ENCODE peak calls at places on chromosome 13, in nine cellular contexts. R is K562, D is mucosa of descending colon, H is Peyer's patch, C is left lung, Y is WERI-Rb-1, E is ovary, Z is Panc1, S is ascending aorta. O is an unnamed sample.

GRCh38 chr13:106038752-106039151 is 496.7 kb downstream of the EFNB2 start:
- DNase-seq in R (no peak), D (no peak), H (no peak), C (no peak), Y (no peak), E (no peak), Z (no peak), S (no peak), O (peak; percentile 59)

GRCh38 chr13:25352230-25352629 is 19.5 kb upstream of the ATP8A2 start:
- DNase-seq in R (peak; percentile 81), D (no peak), H (no peak), C (no peak), Y (no peak), E (no peak), Z (no peak), S (no peak), O (no peak)

GRCh38 chr13:75647126-75647784 is 11.1 kb downstream of the LMO7 start:
- DNase-seq in R (no peak), D (no peak), H (no peak), C (no peak), Y (no peak), E (no peak), Z (no peak), S (no peak), O (no peak)

GRCh38 chr13:21075303-21076264 is 14.2 kb upstream of the LATS2 start:
- DNase-seq in R (no peak), D (no peak), H (no peak), C (peak; percentile 91), Y (no peak), E (peak; percentile 60), Z (no peak), S (peak; percentile 74), O (no peak)

GRCh38 chr13:80011448-80012212 is 329.3 kb downstream of the SPRY2 start:
- DNase-seq in R (no peak), D (no peak), H (no peak), C (no peak), Y (no peak), E (no peak), Z (no peak), S (no peak), O (no peak)

GRCh38 chr13:56907766-56908165 is 233.0 kb upstream of the PRR20A start:
- DNase-seq in R (no peak), D (no peak), H (no peak), C (no peak), Y (no peak), E (no peak), Z (no peak), S (no peak), O (no peak)

GRCh38 chr13:84985860-84986259 is 813.4 kb downstream of the SLITRK6 start:
- DNase-seq in R (no peak), D (no peak), H (no peak), C (no peak), Y (peak; percentile 46), E (no peak), Z (no peak), S (no peak), O (no peak)

GRCh38 chr13:90562388-90562787 is 785.1 kb upstream of the MIR17HG start:
- DNase-seq in R (no peak), D (no peak), H (no peak), C (no peak), Y (no peak), E (no peak), Z (no peak), S (no peak), O (no peak)

GRCh38 chr13:91544723-91545122 is 146.3 kb downstream of the GPC5 start:
- DNase-seq in R (peak; percentile 60), D (no peak), H (no peak), C (no peak), Y (no peak), E (no peak), Z (no peak), S (no peak), O (no peak)

GRCh38 chr13:106432636-106433035 is 102.8 kb downstream of the EFNB2 start:
- DNase-seq in R (no peak), D (no peak), H (no peak), C (no peak), Y (no peak), E (no peak), Z (no peak), S (no peak), O (no peak)

GRCh38 chr13:49140910-49141611 is 79.1 kb upstream of the MLNR start:
- DNase-seq in R (no peak), D (no peak), H (no peak), C (no peak), Y (no peak), E (no peak), Z (no peak), S (no peak), O (no peak)

GRCh38 chr13:67369895-67370660 is 139.9 kb upstream of the PCDH9 start:
- DNase-seq in R (no peak), D (no peak), H (no peak), C (no peak), Y (no peak), E (no peak), Z (no peak), S (no peak), O (peak; percentile 41)

GRCh38 chr13:106373989-106374572 is 161.4 kb downstream of the EFNB2 start:
- DNase-seq in R (no peak), D (no peak), H (no peak), C (no peak), Y (peak; percentile 80), E (no peak), Z (no peak), S (no peak), O (no peak)

GRCh38 chr13:35720690-35721554 is 244.4 kb upstream of the MAB21L1 start:
- DNase-seq in R (peak; percentile 48), D (no peak), H (no peak), C (no peak), Y (peak; percentile 85), E (peak; percentile 76), Z (peak; percentile 22), S (no peak), O (no peak)

GRCh38 chr13:113547248-113547971 is 37.1 kb upstream of the TFDP1 start:
- DNase-seq in R (no peak), D (no peak), H (no peak), C (peak; percentile 61), Y (peak; percentile 5), E (peak; percentile 19), Z (no peak), S (peak; percentile 64), O (no peak)

DNA sequence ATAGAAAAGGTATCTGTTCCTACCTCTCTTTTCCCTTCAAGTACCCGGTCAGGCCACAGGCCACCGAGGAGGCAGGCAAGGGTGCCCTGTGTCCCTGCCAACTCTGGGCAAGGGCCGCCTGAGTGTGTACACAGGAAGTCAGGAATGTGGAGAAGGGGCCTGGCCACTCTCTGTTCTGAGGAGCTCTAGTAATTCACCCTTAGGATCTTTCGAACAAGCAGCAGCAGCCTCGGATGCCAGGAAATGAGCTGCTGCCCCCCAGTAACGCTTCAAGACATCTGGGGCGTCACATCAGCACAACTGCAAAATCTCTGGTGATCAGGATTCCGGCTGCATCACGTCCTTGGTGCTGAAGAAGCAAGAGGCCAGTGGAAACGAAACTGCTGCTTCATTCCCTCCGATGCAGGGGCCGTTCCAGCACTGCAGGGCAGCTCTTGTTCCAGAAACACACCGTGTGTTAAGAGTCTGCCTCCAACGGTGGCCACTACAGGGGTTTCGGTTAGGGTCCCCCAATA is 2.0 kb downstream of the RAB20 start:
- DNase-seq in R (no peak), D (peak; percentile 78), H (peak; percentile 72), C (peak; percentile 89), Y (no peak), E (peak; percentile 57), Z (no peak), S (peak; percentile 84), O (no peak)
- H3K4me3 ChIP-seq in R (no peak overlapping the region), D (no peak overlapping the region), H (peak overlapping the region; percentile 66), C (peak overlapping the region; percentile 98), Y (no peak overlapping the region), E (peak overlapping the region; percentile 1), Z (peak overlapping the region; percentile 66), S (peak overlapping the region; percentile 79), O (peak overlapping the region; percentile 18)

DNA sequence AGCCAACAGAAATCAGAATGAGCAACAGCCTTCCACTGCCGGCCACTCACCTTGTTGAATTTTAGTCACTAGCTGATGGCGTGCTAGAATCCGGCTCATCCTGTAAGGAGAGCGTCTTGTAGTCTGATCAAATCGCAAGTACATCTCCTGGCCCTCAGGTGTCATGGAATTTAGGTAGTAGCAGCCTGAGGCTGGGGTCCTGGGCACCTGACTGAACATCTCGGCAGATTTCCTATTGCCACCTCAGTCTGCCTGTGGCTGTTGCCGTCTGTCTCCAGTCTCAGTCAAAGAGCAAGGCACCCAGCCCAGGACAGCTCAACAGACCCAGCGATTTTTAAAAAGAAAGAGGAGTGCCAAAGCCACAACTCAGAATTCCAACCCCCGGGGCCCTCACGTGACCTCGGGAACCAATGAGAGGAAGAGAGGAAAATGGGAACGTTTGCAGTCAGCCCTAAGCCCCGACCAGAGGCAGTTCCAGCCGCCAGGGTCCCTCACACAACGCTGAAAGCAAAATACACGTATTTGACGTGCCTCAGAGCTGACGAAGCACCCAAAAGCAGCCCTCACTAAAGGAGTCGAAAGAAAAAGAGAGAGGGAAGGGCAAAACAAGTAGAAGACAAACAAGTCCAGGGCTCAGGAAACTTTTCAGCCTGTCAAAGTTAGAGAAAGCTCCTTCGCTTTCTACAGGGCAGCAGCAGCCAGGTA is at the start of gene STARD13:
- DNase-seq in R (peak; percentile 2), D (peak; percentile 90), H (peak; percentile 89), C (peak; percentile 86), Y (no peak), E (peak; percentile 92), Z (peak; percentile 89), S (peak; percentile 98), O (peak; percentile 92)
- TF ChIP-seq CTCF in R (no peak), D (no peak), H (peak; percentile 49), C (peak; percentile 50), Y (no peak), E (peak; percentile 12), Z (peak; percentile 17), S (peak; percentile 52), O (peak; percentile 60)

GRCh38 chr13:42354246-42355117 is 82.5 kb downstream of the AKAP11 start:
- DNase-seq in R (peak; percentile 2), D (no peak), H (no peak), C (no peak), Y (no peak), E (no peak), Z (no peak), S (no peak), O (no peak)
- H3K36me3 ChIP-seq in R (no peaks in the 10 kb centered on the region), D (no peaks in the 10 kb centered on the region), H (no peaks in the 10 kb centered on the region), C (no peaks in the 10 kb centered on the region), Y (no peaks in the 10 kb centered on the region), E (no peaks in the 10 kb centered on the region), Z (no peaks in the 10 kb centered on the region), S (no peaks in the 10 kb centered on the region), O (no peaks in the 10 kb centered on the region)

DNA sequence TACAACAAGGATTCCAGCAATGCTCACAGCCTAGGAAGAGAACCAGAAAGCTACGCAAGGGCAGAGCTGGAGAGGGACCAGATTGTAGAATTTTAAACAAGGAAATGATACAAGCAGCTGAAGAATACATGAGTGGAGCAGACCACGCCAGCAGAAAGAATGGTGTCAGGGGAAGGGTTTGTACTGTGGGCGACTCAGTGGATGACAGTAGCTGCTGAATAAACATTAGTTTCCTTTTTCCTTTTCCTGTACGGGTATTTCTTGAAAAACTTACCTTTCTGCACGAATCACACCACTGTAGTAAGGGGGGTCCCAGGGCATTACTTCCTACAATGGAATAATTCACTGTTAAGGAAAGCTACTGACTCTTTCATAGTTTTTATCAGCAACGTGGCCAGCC is 30.6 kb downstream of the MIPEP start:
- DNase-seq in R (no peak), D (no peak), H (no peak), C (no peak), Y (no peak), E (no peak), Z (no peak), S (no peak), O (no peak)
- H3K4me3 ChIP-seq in R (no peak overlapping the region), D (no peak overlapping the region), H (no peak overlapping the region), C (no peak overlapping the region), Y (no peak overlapping the region), E (no peak overlapping the region), Z (no peak overlapping the region), S (no peak overlapping the region), O (no peak overlapping the region)

O was measured in BJ.